ENCODE peak calls at places on chromosomes 16 and 17, in four cellular contexts. One of them, this sample, is unnamed.
A peak's percentile ranks its signal among the peaks of the same experiment; 100 is the strongest.

GRCh38 chr16:782766-783403 is 5.3 kb downstream of the RPUSD1 start:
- DNase-seq in K562: no peak
- DNase-seq in HEK293T: no peak
- DNase-seq in HepG2: no peak
- DNase-seq in this sample: no peak

GRCh38 chr16:87847785-87848675 is 21.3 kb downstream of the SLC7A5 start:
- DNase-seq in K562: no peak
- DNase-seq in HEK293T: no peak
- DNase-seq in HepG2: peak; percentile 99
- DNase-seq in this sample: no peak

GRCh38 chr16:68297908-68298307 is 12.8 kb downstream of the SLC7A6OS start:
- DNase-seq in K562: no peak
- DNase-seq in HEK293T: no peak
- DNase-seq in HepG2: no peak
- DNase-seq in this sample: no peak

GRCh38 chr17:61454932-61455753 is 2.9 kb downstream of the TBX4 start:
- DNase-seq in K562: no peak
- DNase-seq in HEK293T: no peak
- DNase-seq in HepG2: peak; percentile 88
- DNase-seq in this sample: peak; percentile 40

GRCh38 chr16:4534151-4534790 is 4.3 kb downstream of the CDIP1 start:
- DNase-seq in K562: no peak
- DNase-seq in HEK293T: no peak
- DNase-seq in HepG2: no peak
- DNase-seq in this sample: no peak

GRCh38 chr17:17021194-17021863 is 20.9 kb upstream of the MPRIP start:
- DNase-seq in K562: peak; percentile 48
- DNase-seq in HEK293T: no peak
- DNase-seq in HepG2: peak; percentile 44
- DNase-seq in this sample: no peak

GRCh38 chr16:9112166-9112843 is 20.9 kb downstream of the HAPSTR1 start:
- DNase-seq in K562: no peak
- DNase-seq in HEK293T: no peak
- DNase-seq in HepG2: peak; percentile 72
- DNase-seq in this sample: no peak

GRCh38 chr16:88409296-88410065 is 26.7 kb downstream of the ZNF469 start:
- DNase-seq in K562: peak; percentile 70
- DNase-seq in HEK293T: no peak
- DNase-seq in HepG2: no peak
- DNase-seq in this sample: no peak

GRCh38 chr17:49456172-49456965 is 38.7 kb upstream of the NGFR start:
- DNase-seq in K562: no peak
- DNase-seq in HEK293T: no peak
- DNase-seq in HepG2: no peak
- DNase-seq in this sample: no peak

GRCh38 chr17:76426853-76427252 is 26.1 kb downstream of the UBE2O start:
- DNase-seq in K562: no peak
- DNase-seq in HEK293T: no peak
- DNase-seq in HepG2: no peak
- DNase-seq in this sample: no peak

GRCh38 chr16:60763869-60764268 is 1272.4 kb downstream of the CDH8 start:
- DNase-seq in K562: no peak
- DNase-seq in HEK293T: no peak
- DNase-seq in HepG2: no peak
- DNase-seq in this sample: no peak

GRCh38 chr16:53809088-53809951 is 105.4 kb downstream of the FTO start:
- DNase-seq in K562: no peak
- DNase-seq in HEK293T: no peak
- DNase-seq in HepG2: no peak
- DNase-seq in this sample: no peak

GRCh38 chr16:89639385-89639784 is 18.1 kb downstream of the CHMP1A start:
- DNase-seq in K562: no peak
- DNase-seq in HEK293T: no peak
- DNase-seq in HepG2: no peak
- DNase-seq in this sample: no peak

GRCh38 chr16:22631264-22631663 is 120.6 kb downstream of the NPIPB5 start:
- DNase-seq in K562: no peak
- DNase-seq in HEK293T: no peak
- DNase-seq in HepG2: no peak
- DNase-seq in this sample: no peak

GRCh38 chr17:17231621-17232302 is 5.2 kb downstream of the FLCN start:
- DNase-seq in K562: no peak
- DNase-seq in HEK293T: no peak
- DNase-seq in HepG2: no peak
- DNase-seq in this sample: no peak

GRCh38 chr16:84423416-84423837 is 55.1 kb downstream of the ATP2C2 start:
- DNase-seq in K562: peak; percentile 71
- DNase-seq in HEK293T: peak; percentile 34
- DNase-seq in HepG2: peak; percentile 67
- DNase-seq in this sample: no peak

GRCh38 chr16:17396762-17397498 is 73.8 kb downstream of the XYLT1 start:
- DNase-seq in K562: no peak
- DNase-seq in HEK293T: peak; percentile 27
- DNase-seq in HepG2: no peak
- DNase-seq in this sample: no peak

GRCh38 chr17:66483946-66484345 is 181.5 kb downstream of the PRKCA start:
- DNase-seq in K562: no peak
- DNase-seq in HEK293T: no peak
- DNase-seq in HepG2: no peak
- DNase-seq in this sample: no peak

GRCh38 chr16:80507538-80507937 is 33.3 kb upstream of the DYNLRB2 start:
- DNase-seq in K562: no peak
- DNase-seq in HEK293T: no peak
- DNase-seq in HepG2: no peak
- DNase-seq in this sample: no peak

GRCh38 chr16:83624436-83625120 is 183.2 kb upstream of the HSBP1 start:
- DNase-seq in K562: no peak
- DNase-seq in HEK293T: no peak
- DNase-seq in HepG2: no peak
- DNase-seq in this sample: peak; percentile 25

GRCh38 chr16:83137326-83137770 is 510.6 kb downstream of the CDH13 start:
- DNase-seq in K562: no peak
- DNase-seq in HEK293T: no peak
- DNase-seq in HepG2: peak; percentile 64
- DNase-seq in this sample: no peak

GRCh38 chr16:79898703-79899102 is 298.2 kb upstream of the MAF start:
- DNase-seq in K562: no peak
- DNase-seq in HEK293T: no peak
- DNase-seq in HepG2: no peak
- DNase-seq in this sample: no peak

GRCh38 chr17:17295141-17295540 is 8.0 kb upstream of the NT5M start:
- DNase-seq in K562: no peak
- DNase-seq in HEK293T: no peak
- DNase-seq in HepG2: no peak
- DNase-seq in this sample: no peak

GRCh38 chr16:49018259-49018931 is 263.2 kb downstream of the CBLN1 start:
- DNase-seq in K562: no peak
- DNase-seq in HEK293T: no peak
- DNase-seq in HepG2: no peak
- DNase-seq in this sample: no peak

GRCh38 chr17:55731586-55732250 is 9.1 kb upstream of the TMEM100 start:
- DNase-seq in K562: no peak
- DNase-seq in HEK293T: peak; percentile 32
- DNase-seq in HepG2: no peak
- DNase-seq in this sample: no peak

GRCh38 chr16:85350973-85351372 is 238.7 kb upstream of the CIBAR2 start:
- DNase-seq in K562: no peak
- DNase-seq in HEK293T: no peak
- DNase-seq in HepG2: no peak
- DNase-seq in this sample: no peak

GRCh38 chr16:57892041-57892440 is 78.9 kb downstream of the CNGB1 start:
- DNase-seq in K562: no peak
- DNase-seq in HEK293T: no peak
- DNase-seq in HepG2: peak; percentile 72
- DNase-seq in this sample: no peak

DNA sequence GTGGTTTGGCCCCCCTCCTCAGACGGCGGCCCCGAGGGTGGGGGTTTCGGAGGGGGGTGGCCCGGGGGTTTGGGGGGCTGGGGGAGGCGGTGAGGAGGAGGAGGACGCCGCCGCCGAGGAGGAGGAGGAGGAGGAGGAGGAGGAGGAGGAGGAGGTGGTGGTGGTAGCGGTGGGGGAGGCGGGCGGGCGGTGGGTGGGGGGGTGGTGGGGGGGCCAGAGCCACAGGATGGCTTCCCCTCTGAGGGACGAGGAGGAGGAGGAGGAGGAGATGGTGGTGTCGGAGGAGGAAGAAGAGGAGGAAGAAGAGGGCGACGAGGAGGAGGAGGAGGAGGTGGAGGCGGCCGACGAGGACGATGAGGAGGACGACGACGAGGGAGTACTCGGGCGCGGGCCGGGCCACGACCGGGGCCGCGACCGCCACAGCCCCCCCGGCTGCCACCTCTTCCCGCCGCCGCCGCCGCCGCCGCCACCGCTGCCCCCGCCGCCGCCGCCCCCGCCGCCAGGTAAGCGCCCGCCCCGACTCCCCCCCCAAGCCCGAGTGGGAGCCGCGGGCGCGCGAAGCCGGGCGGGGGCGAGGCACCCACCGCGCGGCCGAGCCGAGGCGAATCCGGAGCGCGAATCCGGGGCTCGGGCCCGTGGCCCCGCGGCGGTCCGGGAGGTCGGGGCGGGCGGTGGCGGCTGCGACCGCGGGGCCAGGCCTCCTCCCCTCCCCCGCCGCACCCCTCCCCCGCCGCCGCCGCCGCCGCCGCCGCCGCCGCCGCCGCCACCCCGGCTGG is 3.8 kb upstream of the CHD3 start:
- DNase-seq in K562: peak; percentile 64
- DNase-seq in HEK293T: no peak
- DNase-seq in HepG2: no peak
- DNase-seq in this sample: no peak
- TF ChIP-seq ELF4 in K562: no peak
- TF ChIP-seq ELF4 in HEK293T: no peak
- TF ChIP-seq ELF4 in HepG2: no peak
- TF ChIP-seq ELF4 in this sample: no peak

DNA sequence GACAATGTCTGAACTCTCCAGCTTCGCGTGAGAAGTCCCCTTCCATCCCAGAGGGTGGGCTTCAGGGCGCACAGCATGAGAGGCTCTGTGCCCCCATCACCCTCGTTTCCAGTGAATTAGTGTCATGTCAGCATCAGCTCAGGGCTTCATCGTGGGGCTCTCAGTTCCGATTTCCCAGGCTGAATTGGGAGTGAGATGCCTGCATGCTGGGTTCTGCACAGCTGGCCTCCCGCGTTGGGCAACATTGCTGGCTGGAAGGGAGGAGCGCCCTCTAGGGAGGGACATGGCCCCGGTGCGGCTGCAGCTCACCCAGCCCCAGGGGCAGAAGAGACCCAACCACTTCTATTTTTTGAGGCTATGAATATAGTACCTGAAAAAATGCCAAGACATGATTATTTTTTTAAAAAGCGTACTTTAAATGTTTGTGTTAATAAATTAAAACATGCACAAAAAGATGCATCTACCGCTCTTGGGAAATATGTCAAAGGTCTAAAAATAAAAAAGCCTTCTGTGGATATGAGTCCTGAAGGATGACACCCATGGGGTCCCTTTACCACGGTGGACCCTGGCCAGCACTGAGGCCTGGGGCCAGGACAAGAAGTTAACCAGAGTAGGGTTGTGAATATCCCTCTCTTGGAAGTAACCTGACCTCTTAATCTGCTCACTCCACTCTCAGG is 10.5 kb upstream of the ITGAD start:
- DNase-seq in K562: peak; percentile 71
- DNase-seq in HEK293T: peak; percentile 85
- DNase-seq in HepG2: peak; percentile 42
- DNase-seq in this sample: peak; percentile 83
- TF ChIP-seq ELF4 in K562: no peak
- TF ChIP-seq ELF4 in HEK293T: no peak
- TF ChIP-seq ELF4 in HepG2: no peak
- TF ChIP-seq ELF4 in this sample: no peak

GRCh38 chr16:69724414-69724873 is 1.9 kb downstream of the NQO1 start:
- DNase-seq in K562: no peak
- DNase-seq in HEK293T: no peak
- DNase-seq in HepG2: no peak
- DNase-seq in this sample: no peak
- TF ChIP-seq ELF4 in K562: no peak
- TF ChIP-seq ELF4 in HEK293T: no peak
- TF ChIP-seq ELF4 in HepG2: no peak
- TF ChIP-seq ELF4 in this sample: no peak

GRCh38 chr17:14699569-14700190 is 398.8 kb downstream of the HS3ST3B1 start:
- DNase-seq in K562: no peak
- DNase-seq in HEK293T: no peak
- DNase-seq in HepG2: peak; percentile 85
- DNase-seq in this sample: no peak
- TF ChIP-seq ELF4 in K562: no peak
- TF ChIP-seq ELF4 in HEK293T: no peak
- TF ChIP-seq ELF4 in HepG2: no peak
- TF ChIP-seq ELF4 in this sample: no peak

This sample was measured in WTC11.